ENCODE peak calls at places on chromosomes 6 and 20, in seven cellular contexts. One of them, this sample, is unnamed.

GRCh38 chr20:9520096-9520495 is 5.7 kb downstream of the LAMP5 start:
- DNase-seq in activated CD4-positive, alpha-beta T cell treated with anti-CD3 and anti-CD28 coated beads for 24 hours: no peak
- DNase-seq in ACHN: no peak
- DNase-seq in Daoy: no peak
- DNase-seq in AG08395: no peak
- DNase-seq in NCI-H1417: no peak
- DNase-seq in NCI-H2081: peak
- DNase-seq in this sample: no peak

GRCh38 chr20:49281059-49281912 is 3.4 kb upstream of the ZNFX1 start:
- DNase-seq in AG08395: no peak
- DNase-seq in activated CD4-positive, alpha-beta T cell treated with anti-CD3 and anti-CD28 coated beads for 24 hours: no peak
- DNase-seq in ACHN: no peak
- DNase-seq in NCI-H2081: no peak
- DNase-seq in NCI-H1417: no peak
- DNase-seq in Daoy: no peak
- DNase-seq in this sample: no peak

GRCh38 chr20:792248-792647 is 23.9 kb upstream of the SLC52A3 start:
- DNase-seq in NCI-H2081: no peak
- DNase-seq in Daoy: no peak
- DNase-seq in activated CD4-positive, alpha-beta T cell treated with anti-CD3 and anti-CD28 coated beads for 24 hours: no peak
- DNase-seq in NCI-H1417: no peak
- DNase-seq in AG08395: no peak
- DNase-seq in ACHN: no peak
- DNase-seq in this sample: no peak

GRCh38 chr20:48139262-48140041 is 354.2 kb upstream of the SULF2 start:
- DNase-seq in activated CD4-positive, alpha-beta T cell treated with anti-CD3 and anti-CD28 coated beads for 24 hours: no peak
- DNase-seq in ACHN: no peak
- DNase-seq in AG08395: no peak
- DNase-seq in NCI-H2081: no peak
- DNase-seq in Daoy: peak
- DNase-seq in NCI-H1417: no peak
- DNase-seq in this sample: no peak

GRCh38 chr6:14055541-14055940 is 62.0 kb upstream of the CD83 start:
- DNase-seq in ACHN: no peak
- DNase-seq in Daoy: no peak
- DNase-seq in AG08395: no peak
- DNase-seq in NCI-H1417: no peak
- DNase-seq in NCI-H2081: peak
- DNase-seq in activated CD4-positive, alpha-beta T cell treated with anti-CD3 and anti-CD28 coated beads for 24 hours: no peak
- DNase-seq in this sample: no peak

GRCh38 chr6:149468179-149468578 is 16.6 kb downstream of the ZC3H12D start:
- DNase-seq in NCI-H2081: no peak
- DNase-seq in ACHN: no peak
- DNase-seq in AG08395: no peak
- DNase-seq in activated CD4-positive, alpha-beta T cell treated with anti-CD3 and anti-CD28 coated beads for 24 hours: no peak
- DNase-seq in Daoy: no peak
- DNase-seq in NCI-H1417: no peak
- DNase-seq in this sample: no peak

GRCh38 chr20:1382670-1383069 is 10.2 kb downstream of the FKBP1A start:
- DNase-seq in NCI-H2081: no peak
- DNase-seq in Daoy: no peak
- DNase-seq in ACHN: no peak
- DNase-seq in activated CD4-positive, alpha-beta T cell treated with anti-CD3 and anti-CD28 coated beads for 24 hours: no peak
- DNase-seq in AG08395: no peak
- DNase-seq in NCI-H1417: no peak
- DNase-seq in this sample: no peak

GRCh38 chr6:56752009-56752408 is 109.3 kb upstream of the DST start:
- DNase-seq in NCI-H1417: peak
- DNase-seq in activated CD4-positive, alpha-beta T cell treated with anti-CD3 and anti-CD28 coated beads for 24 hours: no peak
- DNase-seq in ACHN: no peak
- DNase-seq in Daoy: peak
- DNase-seq in NCI-H2081: no peak
- DNase-seq in AG08395: peak
- DNase-seq in this sample: no peak

GRCh38 chr6:170027111-170028043 is 263.5 kb downstream of the DLL1 start:
- DNase-seq in AG08395: no peak
- DNase-seq in activated CD4-positive, alpha-beta T cell treated with anti-CD3 and anti-CD28 coated beads for 24 hours: no peak
- DNase-seq in NCI-H2081: no peak
- DNase-seq in Daoy: no peak
- DNase-seq in NCI-H1417: no peak
- DNase-seq in ACHN: no peak
- DNase-seq in this sample: no peak

GRCh38 chr6:88865275-88865674 is 98.1 kb downstream of the RNGTT start:
- DNase-seq in Daoy: no peak
- DNase-seq in AG08395: no peak
- DNase-seq in NCI-H2081: no peak
- DNase-seq in ACHN: no peak
- DNase-seq in NCI-H1417: no peak
- DNase-seq in activated CD4-positive, alpha-beta T cell treated with anti-CD3 and anti-CD28 coated beads for 24 hours: no peak
- DNase-seq in this sample: no peak

GRCh38 chr6:98200084-98200483 is 634.3 kb upstream of the POU3F2 start:
- DNase-seq in AG08395: no peak
- DNase-seq in activated CD4-positive, alpha-beta T cell treated with anti-CD3 and anti-CD28 coated beads for 24 hours: no peak
- DNase-seq in ACHN: no peak
- DNase-seq in Daoy: no peak
- DNase-seq in NCI-H1417: no peak
- DNase-seq in NCI-H2081: no peak
- DNase-seq in this sample: no peak

GRCh38 chr6:6685249-6685667 is 96.7 kb downstream of the LY86 start:
- DNase-seq in NCI-H1417: no peak
- DNase-seq in Daoy: no peak
- DNase-seq in ACHN: no peak
- DNase-seq in NCI-H2081: no peak
- DNase-seq in AG08395: no peak
- DNase-seq in activated CD4-positive, alpha-beta T cell treated with anti-CD3 and anti-CD28 coated beads for 24 hours: no peak
- DNase-seq in this sample: no peak

GRCh38 chr6:14818422-14818884 is 427.4 kb upstream of the JARID2 start:
- DNase-seq in activated CD4-positive, alpha-beta T cell treated with anti-CD3 and anti-CD28 coated beads for 24 hours: no peak
- DNase-seq in NCI-H1417: no peak
- DNase-seq in AG08395: peak
- DNase-seq in ACHN: no peak
- DNase-seq in NCI-H2081: no peak
- DNase-seq in Daoy: peak
- DNase-seq in this sample: no peak

GRCh38 chr6:75880305-75880704 is 131.3 kb downstream of the MYO6 start:
- DNase-seq in NCI-H2081: no peak
- DNase-seq in ACHN: no peak
- DNase-seq in Daoy: no peak
- DNase-seq in activated CD4-positive, alpha-beta T cell treated with anti-CD3 and anti-CD28 coated beads for 24 hours: no peak
- DNase-seq in AG08395: no peak
- DNase-seq in NCI-H1417: no peak
- DNase-seq in this sample: no peak

GRCh38 chr6:30485236-30485635 is 4.1 kb upstream of the HLA-E start:
- DNase-seq in activated CD4-positive, alpha-beta T cell treated with anti-CD3 and anti-CD28 coated beads for 24 hours: no peak
- DNase-seq in NCI-H2081: no peak
- DNase-seq in Daoy: no peak
- DNase-seq in ACHN: no peak
- DNase-seq in NCI-H1417: no peak
- DNase-seq in AG08395: no peak
- DNase-seq in this sample: no peak

GRCh38 chr6:148166339-148166949 is 176.2 kb upstream of the SASH1 start:
- DNase-seq in NCI-H2081: peak
- DNase-seq in activated CD4-positive, alpha-beta T cell treated with anti-CD3 and anti-CD28 coated beads for 24 hours: no peak
- DNase-seq in NCI-H1417: peak
- DNase-seq in ACHN: peak
- DNase-seq in Daoy: peak
- DNase-seq in AG08395: peak
- DNase-seq in this sample: no peak

GRCh38 chr6:16249971-16250370 is 11.6 kb downstream of the GMPR start:
- DNase-seq in ACHN: no peak
- DNase-seq in Daoy: no peak
- DNase-seq in NCI-H1417: peak
- DNase-seq in AG08395: no peak
- DNase-seq in NCI-H2081: peak
- DNase-seq in activated CD4-positive, alpha-beta T cell treated with anti-CD3 and anti-CD28 coated beads for 24 hours: no peak
- DNase-seq in this sample: no peak

GRCh38 chr6:117829594-117830319 is 77.3 kb upstream of the SLC35F1 start:
- DNase-seq in NCI-H1417: no peak
- DNase-seq in AG08395: peak
- DNase-seq in activated CD4-positive, alpha-beta T cell treated with anti-CD3 and anti-CD28 coated beads for 24 hours: no peak
- DNase-seq in ACHN: peak
- DNase-seq in Daoy: no peak
- DNase-seq in NCI-H2081: peak
- DNase-seq in this sample: no peak

GRCh38 chr6:52534966-52535390 is 41.9 kb downstream of the TRAM2 start:
- DNase-seq in AG08395: no peak
- DNase-seq in NCI-H1417: no peak
- DNase-seq in NCI-H2081: no peak
- DNase-seq in ACHN: no peak
- DNase-seq in activated CD4-positive, alpha-beta T cell treated with anti-CD3 and anti-CD28 coated beads for 24 hours: no peak
- DNase-seq in Daoy: no peak
- DNase-seq in this sample: no peak

GRCh38 chr6:85482206-85483040 is 32.5 kb downstream of the NT5E start:
- DNase-seq in activated CD4-positive, alpha-beta T cell treated with anti-CD3 and anti-CD28 coated beads for 24 hours: no peak
- DNase-seq in Daoy: no peak
- DNase-seq in AG08395: peak
- DNase-seq in NCI-H1417: no peak
- DNase-seq in ACHN: no peak
- DNase-seq in NCI-H2081: no peak
- DNase-seq in this sample: no peak

GRCh38 chr20:33840759-33841438 is 29.8 kb downstream of the CHMP4B start:
- DNase-seq in Daoy: no peak
- DNase-seq in ACHN: no peak
- DNase-seq in NCI-H1417: no peak
- DNase-seq in NCI-H2081: no peak
- DNase-seq in AG08395: no peak
- DNase-seq in activated CD4-positive, alpha-beta T cell treated with anti-CD3 and anti-CD28 coated beads for 24 hours: no peak
- DNase-seq in this sample: no peak

GRCh38 chr6:129110687-129111343 is 227.9 kb downstream of the LAMA2 start:
- DNase-seq in Daoy: no peak
- DNase-seq in ACHN: no peak
- DNase-seq in activated CD4-positive, alpha-beta T cell treated with anti-CD3 and anti-CD28 coated beads for 24 hours: no peak
- DNase-seq in NCI-H1417: peak
- DNase-seq in NCI-H2081: no peak
- DNase-seq in AG08395: no peak
- DNase-seq in this sample: no peak

GRCh38 chr6:52368002-52368401 is 6.1 kb downstream of the PAQR8 start:
- DNase-seq in NCI-H1417: no peak
- DNase-seq in NCI-H2081: no peak
- DNase-seq in AG08395: no peak
- DNase-seq in ACHN: no peak
- DNase-seq in Daoy: no peak
- DNase-seq in activated CD4-positive, alpha-beta T cell treated with anti-CD3 and anti-CD28 coated beads for 24 hours: no peak
- DNase-seq in this sample: no peak

GRCh38 chr6:31114540-31114876 is at the start of gene PSORS1C1:
- DNase-seq in NCI-H1417: no peak
- DNase-seq in Daoy: peak
- DNase-seq in ACHN: peak
- DNase-seq in NCI-H2081: no peak
- DNase-seq in activated CD4-positive, alpha-beta T cell treated with anti-CD3 and anti-CD28 coated beads for 24 hours: no peak
- DNase-seq in AG08395: peak
- DNase-seq in this sample: no peak

GRCh38 chr20:24650091-24650490 is 180.7 kb downstream of the SYNDIG1 start:
- DNase-seq in activated CD4-positive, alpha-beta T cell treated with anti-CD3 and anti-CD28 coated beads for 24 hours: no peak
- DNase-seq in NCI-H2081: no peak
- DNase-seq in Daoy: no peak
- DNase-seq in ACHN: no peak
- DNase-seq in NCI-H1417: no peak
- DNase-seq in AG08395: peak
- DNase-seq in this sample: no peak